ENCODE peak calls at places on chromosomes 13 and 19, in ten cellular contexts. U is activated CD4-positive, alpha-beta T cell treated with anti-CD3 and anti-CD28 coated beads, Interleukin-2, amount 10 ng/mL, durations not matched to agents 7 days and 5 days; Q is NCI-H1092; J is NCI-H526; G is posterior cingulate gyrus; F is left ventricle myocardium inferior; D is Daoy; L is activated T-cell treated with anti-CD3 and anti-CD28 coated beads for 24 hours; P is AG04450; A is AG08396. S is an unnamed sample.

GRCh38 chr13:50912851-50913250 is 3.3 kb downstream of the RNASEH2B start:
- DNase-seq in U (no peak), Q (no peak), J (no peak), G (no peak), F (no peak), D (no peak), L (no peak), P (no peak), A (no peak), S (no peak)

GRCh38 chr19:39408392-39409206 is 2.0 kb downstream of the ZFP36 start:
- DNase-seq in U (peak), Q (no peak), J (peak), G (no peak), F (no peak), D (no peak), L (no peak), P (no peak), A (no peak), S (peak)

GRCh38 chr19:53977991-53978731 is 13.3 kb upstream of the CACNG6 start:
- DNase-seq in U (peak), Q (no peak), J (no peak), G (peak), F (peak), D (peak), L (peak), P (peak), A (peak), S (no peak)

GRCh38 chr19:38862321-38863059 is 12.7 kb upstream of the HNRNPL start:
- DNase-seq in U (no peak), Q (no peak), J (no peak), G (no peak), F (no peak), D (no peak), L (no peak), P (no peak), A (no peak), S (no peak)

GRCh38 chr13:105442941-105443340 is 1092.5 kb downstream of the EFNB2 start:
- DNase-seq in U (no peak), Q (no peak), J (no peak), G (no peak), F (no peak), D (peak), L (no peak), P (peak), A (peak), S (no peak)

GRCh38 chr13:54033323-54033861 is 1004.8 kb downstream of the OLFM4 start:
- DNase-seq in U (no peak), Q (no peak), J (no peak), G (no peak), F (no peak), D (no peak), L (no peak), P (no peak), A (no peak), S (no peak)

GRCh38 chr13:51044023-51044665 is 66.9 kb downstream of the C13orf42 start:
- DNase-seq in U (no peak), Q (no peak), J (no peak), G (no peak), F (no peak), D (no peak), L (no peak), P (no peak), A (no peak), S (no peak)

GRCh38 chr13:71005919-71006318 is 861.1 kb downstream of the DACH1 start:
- DNase-seq in U (no peak), Q (no peak), J (no peak), G (no peak), F (no peak), D (no peak), L (no peak), P (no peak), A (no peak), S (no peak)

GRCh38 chr13:110352735-110353134 is 45.7 kb downstream of the COL4A2 start:
- DNase-seq in U (no peak), Q (no peak), J (no peak), G (no peak), F (no peak), D (no peak), L (no peak), P (no peak), A (no peak), S (no peak)